ENCODE peak calls at places on chromosome X, in ten cellular contexts. E is DMS53, V is NCI-H510A, P is upper lobe of left lung, Z is NCI-H1092 treated with DMSO at 0.1 percent for 48 hours, K is EL, G is anterior cingulate cortex, I is LoVo, H is OCI-LY7, C is MM.1S. Q is an unnamed sample.

GRCh38 chrX:42149786-42150185 is 226.4 kb upstream of the CASK start:
- DNase-seq in I (no peak), E (no peak), K (no peak), G (no peak), Z (no peak), C (no peak), P (no peak), H (no peak), V (no peak), Q (no peak)

GRCh38 chrX:49627030-49627777 is 28.4 kb downstream of the GAGE1 start:
- DNase-seq in Z (no peak), C (peak), V (no peak), G (no peak), I (no peak), P (no peak), H (no peak), E (peak), K (no peak), Q (no peak)

GRCh38 chrX:46298821-46299220 is 246.4 kb downstream of the ZNF674 start:
- DNase-seq in P (no peak), K (peak), H (no peak), E (no peak), G (no peak), C (no peak), Z (no peak), V (no peak), I (no peak), Q (no peak)

GRCh38 chrX:2693526-2694002 is 2.5 kb downstream of the CD99 start:
- DNase-seq in E (no peak), G (no peak), Z (no peak), I (no peak), C (no peak), H (peak), P (no peak), K (no peak), V (no peak), Q (no peak)

GRCh38 chrX:134172588-134173259 is 64.3 kb upstream of the CCDC160 start:
- DNase-seq in V (peak), H (no peak), G (peak), I (no peak), E (peak), C (peak), Z (no peak), K (no peak), P (no peak), Q (no peak)

GRCh38 chrX:17613979-17614572 is 123.2 kb upstream of the SCML1 start:
- DNase-seq in H (no peak), K (peak), C (peak), P (peak), G (no peak), I (no peak), E (peak), Z (peak), V (peak), Q (peak)

GRCh38 chrX:48937065-48937907 is 18.5 kb upstream of the PIM2 start:
- DNase-seq in K (no peak), E (no peak), P (peak), G (peak), V (no peak), I (no peak), C (peak), Z (no peak), H (peak), Q (no peak)

GRCh38 chrX:73851014-73852009 is 288.3 kb downstream of the CHIC1 start:
- DNase-seq in G (no peak), V (no peak), Z (no peak), H (no peak), P (peak), K (no peak), C (peak), E (no peak), I (no peak), Q (no peak)

GRCh38 chrX:108199691-108200090 is 108.1 kb downstream of the ATG4A start:
- DNase-seq in G (no peak), K (peak), H (peak), V (no peak), P (peak), I (peak), E (peak), C (peak), Z (peak), Q (peak)